ENCODE peak calls at places on chromosomes 5 and 9, in five cellular contexts. O, Z, H, N and T are unnamed samples.

GRCh38 chr5:132221781-132222648 is 5.6 kb downstream of the P4HA2 start:
- DNase-seq in O (no peak), Z (no peak), H (peak), N (peak), T (no peak)

GRCh38 chr5:41335596-41335995 is 122.3 kb upstream of the C6 start:
- DNase-seq in O (no peak), Z (no peak), H (no peak), N (no peak), T (no peak)

GRCh38 chr5:135323701-135324132 is 75.3 kb downstream of the MACROH2A1 start:
- DNase-seq in O (no peak), Z (no peak), H (no peak), N (no peak), T (no peak)

GRCh38 chr9:75238311-75238976 is 150.1 kb downstream of the OSTF1 start:
- DNase-seq in O (peak), Z (peak), H (peak), N (peak), T (peak)

GRCh38 chr5:75933489-75933888 is 149.7 kb upstream of the SV2C start:
- DNase-seq in O (no peak), Z (no peak), H (no peak), N (peak), T (no peak)

GRCh38 chr5:94916619-94917018 is 298.1 kb downstream of the SLF1 start:
- DNase-seq in O (no peak), Z (no peak), H (no peak), N (peak), T (no peak)

GRCh38 chr5:174192103-174192655 is 146.7 kb downstream of the NSG2 start:
- DNase-seq in O (no peak), Z (no peak), H (no peak), N (no peak), T (no peak)

GRCh38 chr5:172602712-172603289 is 38.3 kb upstream of the NEURL1B start:
- DNase-seq in O (no peak), Z (no peak), H (no peak), N (no peak), T (no peak)

GRCh38 chr9:106862115-106862945 is 636 bp upstream of the ZNF462 start:
- DNase-seq in O (no peak), Z (no peak), H (no peak), N (peak), T (no peak)

GRCh38 chr9:131823701-131824146 is 83.8 kb upstream of the RAPGEF1 start:
- DNase-seq in O (no peak), Z (no peak), H (no peak), N (no peak), T (no peak)

GRCh38 chr9:5718296-5719032 is 89.6 kb downstream of the RIC1 start:
- DNase-seq in O (no peak), Z (no peak), H (no peak), N (no peak), T (no peak)

GRCh38 chr5:8457187-8458037 is 588.5 kb downstream of the MTRR start:
- DNase-seq in O (peak), Z (peak), H (peak), N (peak), T (peak)

GRCh38 chr9:76987594-76988200 is 31.8 kb upstream of the FOXB2 start:
- DNase-seq in O (peak), Z (no peak), H (no peak), N (peak), T (peak)

GRCh38 chr5:44809215-44809955 is 638 bp downstream of the MRPS30 start:
- DNase-seq in O (peak), Z (peak), H (peak), N (peak), T (peak)

GRCh38 chr9:16687678-16688369 is 182.6 kb downstream of the BNC2 start:
- DNase-seq in O (no peak), Z (no peak), H (no peak), N (no peak), T (no peak)

GRCh38 chr9:121780641-121781040 is 129.2 kb downstream of the DAB2IP start:
- DNase-seq in O (no peak), Z (no peak), H (no peak), N (no peak), T (no peak)

GRCh38 chr9:78127271-78128225 is 95.9 kb upstream of the GNAQ start:
- DNase-seq in O (no peak), Z (no peak), H (no peak), N (no peak), T (no peak)

GRCh38 chr5:55232985-55233928 is at the start of gene CCNO:
- DNase-seq in O (peak), Z (peak), H (peak), N (peak), T (peak)

GRCh38 chr9:126459126-126459525 is 132.5 kb downstream of the MVB12B start:
- DNase-seq in O (no peak), Z (no peak), H (no peak), N (peak), T (no peak)

GRCh38 chr5:143016777-143017374 is 246.7 kb downstream of the ARHGAP26 start:
- DNase-seq in O (peak), Z (no peak), H (peak), N (peak), T (peak)

GRCh38 chr5:173451031-173451430 is 122.8 kb upstream of the STC2 start:
- DNase-seq in O (peak), Z (no peak), H (no peak), N (peak), T (peak)

GRCh38 chr5:79032031-79032711 is 37.3 kb downstream of the DMGDH start:
- DNase-seq in O (no peak), Z (no peak), H (no peak), N (no peak), T (no peak)

GRCh38 chr9:130768265-130768664 is 66.8 kb upstream of the ABL1 start:
- DNase-seq in O (no peak), Z (no peak), H (no peak), N (no peak), T (no peak)

GRCh38 chr9:123346826-123347225 is 9.2 kb upstream of the CRB2 start:
- DNase-seq in O (no peak), Z (no peak), H (no peak), N (no peak), T (no peak)

GRCh38 chr9:136847827-136848392 is 1.3 kb upstream of the PHPT1 start:
- DNase-seq in O (peak), Z (peak), H (no peak), N (peak), T (peak)

GRCh38 chr9:81621785-81622243 is 67.5 kb downstream of the TLE1 start:
- DNase-seq in O (no peak), Z (no peak), H (no peak), N (no peak), T (no peak)

GRCh38 chr5:133075572-133076536 is 24.0 kb downstream of the HSPA4 start:
- DNase-seq in O (no peak), Z (no peak), H (no peak), N (no peak), T (no peak)

GRCh38 chr5:137310051-137310730 is 188.9 kb downstream of the SPOCK1 start:
- DNase-seq in O (no peak), Z (no peak), H (peak), N (no peak), T (no peak)

GRCh38 chr5:138354926-138355378 is 2.5 kb downstream of the KDM3B start:
- DNase-seq in O (peak), Z (no peak), H (peak), N (peak), T (peak)

GRCh38 chr9:115630126-115630840 is 512.3 kb upstream of the TNC start:
- DNase-seq in O (no peak), Z (no peak), H (no peak), N (no peak), T (peak)

GRCh38 chr5:79802404-79802803 is 112.8 kb downstream of the CMYA5 start:
- DNase-seq in O (peak), Z (no peak), H (no peak), N (no peak), T (no peak)

GRCh38 chr9:74950456-74950855 is 2.3 kb downstream of the C9orf40 start:
- DNase-seq in O (no peak), Z (no peak), H (no peak), N (no peak), T (no peak)

GRCh38 chr5:6365142-6365976 is 13.0 kb downstream of the MED10 start:
- DNase-seq in O (no peak), Z (no peak), H (no peak), N (no peak), T (no peak)

GRCh38 chr9:127854169-127854833 is at the start of gene ENG:
- DNase-seq in O (no peak), Z (peak), H (no peak), N (peak), T (no peak)

GRCh38 chr5:126898223-126898622 is 121.3 kb downstream of the LMNB1 start:
- DNase-seq in O (no peak), Z (no peak), H (no peak), N (no peak), T (no peak)

GRCh38 chr5:181053760-181054122 is 13.7 kb downstream of the BTNL9 start:
- DNase-seq in O (peak), Z (no peak), H (no peak), N (peak), T (peak)

GRCh38 chr9:128113526-128114325 is 13.8 kb downstream of the PTGES2 start:
- DNase-seq in O (no peak), Z (peak), H (no peak), N (peak), T (no peak)

GRCh38 chr9:34328500-34328982 is 527 bp downstream of the KIF24 start:
- DNase-seq in O (no peak), Z (no peak), H (no peak), N (no peak), T (no peak)

GRCh38 chr9:127214421-127215265 is 49.9 kb upstream of the GARNL3 start:
- DNase-seq in O (peak), Z (peak), H (peak), N (peak), T (peak)

GRCh38 chr9:20550326-20550725 is 72.0 kb downstream of the MLLT3 start:
- DNase-seq in O (no peak), Z (no peak), H (no peak), N (no peak), T (no peak)

DNA sequence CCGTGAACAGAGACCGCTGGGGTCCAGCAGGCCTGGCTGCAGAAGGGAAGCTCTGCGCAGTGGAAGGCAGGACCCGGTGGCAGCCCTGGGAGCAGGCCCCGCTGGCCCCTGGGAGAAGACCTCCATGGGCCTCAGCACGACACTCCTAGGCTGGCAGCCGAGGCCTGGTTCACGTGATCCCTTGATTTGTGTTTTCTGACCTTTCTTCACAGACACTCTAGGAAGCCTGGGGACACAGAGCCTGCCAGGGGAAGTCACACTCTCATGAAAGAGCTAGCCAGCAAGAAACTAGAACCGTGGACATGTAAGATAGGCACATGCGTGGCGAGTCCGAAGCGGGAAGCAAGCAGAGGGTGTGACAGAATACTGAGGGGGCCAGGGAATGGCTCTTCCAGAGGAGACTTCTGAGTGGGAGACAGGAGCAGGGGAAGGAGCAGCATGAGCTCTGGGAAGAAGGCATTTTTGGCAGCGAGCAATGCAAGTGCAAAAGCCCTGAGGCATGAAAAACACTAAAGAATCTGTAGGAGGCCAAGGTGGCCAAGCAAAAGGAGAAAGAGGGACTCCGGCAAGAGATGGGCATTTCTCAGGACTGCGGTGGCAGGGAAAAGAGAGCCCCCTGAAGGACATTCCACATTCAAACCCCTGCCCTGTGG is 26.6 kb upstream of the IL17B start:
- DNase-seq in O (no peak), Z (no peak), H (no peak), N (no peak), T (no peak)
- H3K4me3 ChIP-seq in O (no peak), Z (peak), H (no peak), N (no peak), T (no peak)

GRCh38 chr9:21576331-21577189 is 94.4 kb upstream of the IFNE start:
- DNase-seq in O (peak), Z (no peak), H (peak), N (no peak), T (peak)
- H3K4me3 ChIP-seq in O (no peak), Z (no peak), H (peak), N (no peak), T (no peak)

GRCh38 chr5:179533024-179533423 is 17.3 kb upstream of the RUFY1 start:
- DNase-seq in O (no peak), Z (no peak), H (no peak), N (no peak), T (no peak)

GRCh38 chr5:179526978-179527377 is 23.4 kb upstream of the RUFY1 start:
- DNase-seq in O (no peak), Z (no peak), H (no peak), N (no peak), T (no peak)

GRCh38 chr5:179533907-179534306 is 16.4 kb upstream of the RUFY1 start:
- DNase-seq in O (no peak), Z (no peak), H (no peak), N (no peak), T (peak)

GRCh38 chr5:179534431-179534830 is 15.9 kb upstream of the RUFY1 start:
- DNase-seq in O (peak), Z (no peak), H (no peak), N (no peak), T (no peak)

DNA sequence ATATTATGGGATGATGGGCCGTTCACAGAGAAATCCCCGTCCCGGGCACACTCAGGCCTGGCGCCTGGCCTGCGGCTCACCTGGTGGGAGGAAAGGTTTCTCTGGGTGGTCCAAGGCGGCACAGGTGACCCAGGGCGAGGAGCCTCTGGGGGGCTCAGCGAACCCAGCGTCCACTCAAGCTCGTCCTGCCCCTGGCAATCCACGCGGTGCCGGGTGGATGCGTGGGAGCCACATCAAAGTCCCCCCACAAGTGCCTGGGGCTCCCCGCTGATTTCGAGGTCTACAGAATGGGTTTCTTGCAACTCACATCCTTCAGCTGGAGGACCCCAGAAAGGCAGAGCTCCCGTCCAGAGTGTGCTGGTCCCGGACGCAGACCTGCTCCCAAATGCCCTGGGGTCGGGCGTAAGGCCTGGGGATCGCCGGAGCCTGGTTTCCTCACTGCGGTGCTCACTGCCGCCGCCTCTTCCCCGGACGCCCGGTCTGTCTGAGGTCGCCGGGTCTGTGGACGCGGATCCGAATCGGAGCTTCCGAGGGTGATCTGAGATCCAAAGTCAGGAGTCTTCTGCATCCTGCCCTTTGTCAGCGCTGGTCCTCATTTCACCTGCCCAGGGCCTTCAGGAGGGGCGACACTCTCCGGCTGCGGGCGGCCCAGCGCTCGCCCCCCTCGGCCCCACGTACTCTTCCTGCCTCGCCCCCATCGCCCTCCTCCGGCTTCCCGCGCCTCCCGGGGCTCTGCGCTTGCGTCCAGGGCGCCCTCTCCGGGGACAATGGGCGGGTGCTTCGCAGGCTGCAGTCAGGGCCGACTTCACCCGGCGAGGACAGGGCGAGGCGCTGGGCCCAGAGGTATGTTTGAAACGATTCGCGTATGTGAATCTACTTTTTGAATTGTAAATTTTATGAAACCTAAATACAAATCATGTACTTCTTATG is 20.0 kb upstream of the RUFY1 start:
- DNase-seq in O (peak), Z (peak), H (no peak), N (peak), T (peak)
- H3K4me3 ChIP-seq in O (no peak), Z (peak), H (no peak), N (no peak), T (peak)

DNA sequence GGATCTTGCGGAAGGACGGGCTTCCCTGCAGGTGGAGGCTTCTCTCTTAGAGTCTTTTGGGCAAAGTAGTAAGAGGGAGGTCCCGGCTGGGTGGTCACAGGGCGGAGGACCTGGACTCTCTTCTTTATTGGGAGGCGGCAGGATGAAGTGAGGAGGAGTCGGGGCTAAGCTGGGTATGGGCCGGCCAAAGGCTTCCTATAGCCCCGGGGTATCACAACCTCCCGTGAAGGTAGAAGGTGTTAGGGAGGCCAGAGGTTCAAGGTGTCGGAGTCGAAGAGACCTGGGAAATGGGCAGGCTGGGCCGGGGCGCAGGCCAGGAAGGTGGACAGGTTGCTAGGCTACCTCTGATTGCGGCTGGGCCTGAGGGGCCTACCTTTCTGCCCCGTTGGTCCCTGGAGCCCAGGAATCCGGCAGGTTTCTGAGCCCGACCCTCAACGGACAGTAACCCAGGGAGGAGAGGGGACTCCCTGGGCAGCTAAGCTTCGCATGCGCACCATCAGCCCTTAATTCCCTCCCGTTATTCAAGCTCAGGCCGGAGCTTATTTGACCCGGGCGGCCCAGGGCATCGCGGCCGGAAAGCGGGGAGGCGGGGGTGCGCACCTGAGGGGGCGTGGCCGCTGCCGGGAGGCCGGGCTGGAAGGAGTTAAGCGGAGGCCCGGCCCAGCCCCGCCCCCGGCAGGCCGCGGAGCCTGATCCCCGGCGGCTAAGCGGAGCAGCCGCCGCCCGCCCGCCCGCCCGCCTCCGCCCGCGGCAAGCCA is at the start of gene TESK1:
- DNase-seq in O (peak), Z (peak), H (no peak), N (peak), T (peak)
- H3K4me3 ChIP-seq in O (peak), Z (peak), H (peak), N (peak), T (peak)